ENCODE peak calls at places on chromosome 7, in eight cellular contexts. L is nephron progenitor cell, X is sigmoid colon, O is NCI-H1436, Q is choroid plexus epithelial cell, R is posterior vena cava, S is DMS 273 treated with DMSO at 0.1 percent for 48 hours, N is thoracic aorta. A is an unnamed sample.

GRCh38 chr7:8481752-8482446 is 48.5 kb downstream of the NXPH1 start:
- DNase-seq in L (no peak), X (no peak), O (no peak), Q (no peak), R (no peak), S (no peak), N (no peak), A (peak)

GRCh38 chr7:47712416-47712815 is 130.5 kb upstream of the TNS3 start:
- DNase-seq in L (no peak), X (no peak), O (no peak), Q (no peak), R (no peak), S (no peak), N (no peak), A (no peak)

GRCh38 chr7:42843209-42843800 is 68.6 kb downstream of the C7orf25 start:
- DNase-seq in L (peak), X (peak), O (no peak), Q (peak), R (no peak), S (no peak), N (no peak), A (peak)

GRCh38 chr7:131627589-131628212 is 71.3 kb upstream of the PODXL start:
- DNase-seq in L (no peak), X (no peak), O (no peak), Q (no peak), R (no peak), S (no peak), N (no peak), A (no peak)

GRCh38 chr7:114084381-114085312 is 165.8 kb upstream of the PPP1R3A start:
- DNase-seq in L (peak), X (peak), O (no peak), Q (no peak), R (peak), S (peak), N (no peak), A (peak)

GRCh38 chr7:117402109-117402508 is 25.2 kb downstream of the ASZ1 start:
- DNase-seq in L (no peak), X (no peak), O (no peak), Q (peak), R (no peak), S (no peak), N (no peak), A (no peak)

GRCh38 chr7:112202819-112203218 is 3.4 kb downstream of the DOCK4 start:
- DNase-seq in L (no peak), X (peak), O (no peak), Q (peak), R (no peak), S (no peak), N (no peak), A (no peak)

GRCh38 chr7:39946693-39947092 is 3.4 kb upstream of the CDK13 start:
- DNase-seq in L (no peak), X (no peak), O (no peak), Q (no peak), R (no peak), S (no peak), N (no peak), A (no peak)

GRCh38 chr7:34130558-34131285 is 225.4 kb downstream of the BMPER start:
- DNase-seq in L (no peak), X (no peak), O (no peak), Q (no peak), R (no peak), S (no peak), N (no peak), A (no peak)

GRCh38 chr7:78634073-78634472 is 819.4 kb downstream of the MAGI2 start:
- DNase-seq in L (no peak), X (no peak), O (no peak), Q (no peak), R (no peak), S (no peak), N (no peak), A (no peak)

GRCh38 chr7:22474645-22475044 is 25.3 kb downstream of the STEAP1B start:
- DNase-seq in L (no peak), X (no peak), O (no peak), Q (no peak), R (no peak), S (no peak), N (no peak), A (no peak)

GRCh38 chr7:139183878-139184338 is 47.1 kb upstream of the UBN2 start:
- DNase-seq in L (no peak), X (no peak), O (no peak), Q (no peak), R (no peak), S (no peak), N (no peak), A (no peak)

GRCh38 chr7:22110881-22111280 is 165.2 kb upstream of the CDCA7L start:
- DNase-seq in L (no peak), X (no peak), O (no peak), Q (peak), R (no peak), S (no peak), N (no peak), A (no peak)

GRCh38 chr7:105849122-105849855 is 27.1 kb downstream of the ATXN7L1 start:
- DNase-seq in L (no peak), X (no peak), O (no peak), Q (peak), R (no peak), S (no peak), N (no peak), A (no peak)

GRCh38 chr7:9488555-9488954 is 1055.1 kb downstream of the NXPH1 start:
- DNase-seq in L (no peak), X (no peak), O (no peak), Q (peak), R (no peak), S (no peak), N (no peak), A (no peak)

GRCh38 chr7:41093141-41093540 is 609.7 kb downstream of the INHBA start:
- DNase-seq in L (no peak), X (no peak), O (no peak), Q (no peak), R (no peak), S (no peak), N (no peak), A (no peak)

GRCh38 chr7:151459726-151460473 is 20.0 kb upstream of the CRYGN start:
- DNase-seq in L (peak), X (peak), O (no peak), Q (peak), R (peak), S (peak), N (peak), A (peak)

GRCh38 chr7:158449266-158449665 is 138.4 kb downstream of the PTPRN2 start:
- DNase-seq in L (no peak), X (no peak), O (no peak), Q (no peak), R (peak), S (no peak), N (no peak), A (no peak)

GRCh38 chr7:27110977-27111752 is 8.7 kb upstream of the HOXA2 start:
- DNase-seq in L (no peak), X (peak), O (no peak), Q (no peak), R (no peak), S (no peak), N (no peak), A (no peak)

GRCh38 chr7:135508853-135509588 is 881 bp downstream of the CNOT4 start:
- DNase-seq in L (peak), X (no peak), O (no peak), Q (peak), R (no peak), S (peak), N (no peak), A (peak)

GRCh38 chr7:13948019-13948781 is 41.3 kb downstream of the ETV1 start:
- DNase-seq in L (no peak), X (no peak), O (no peak), Q (no peak), R (no peak), S (no peak), N (no peak), A (no peak)

GRCh38 chr7:44291066-44291732 is 34.2 kb downstream of the CAMK2B start:
- DNase-seq in L (peak), X (peak), O (no peak), Q (peak), R (peak), S (no peak), N (peak), A (peak)

GRCh38 chr7:74365320-74366022 is 76.3 kb downstream of the CLIP2 start:
- DNase-seq in L (peak), X (peak), O (peak), Q (peak), R (peak), S (peak), N (peak), A (peak)

GRCh38 chr7:120920588-120920987 is 30.0 kb upstream of the ING3 start:
- DNase-seq in L (no peak), X (no peak), O (no peak), Q (no peak), R (no peak), S (peak), N (no peak), A (no peak)

GRCh38 chr7:69670701-69671100 is 72.4 kb downstream of the AUTS2 start:
- DNase-seq in L (no peak), X (no peak), O (no peak), Q (peak), R (no peak), S (no peak), N (no peak), A (no peak)

GRCh38 chr7:2045559-2046405 is 187.0 kb downstream of the MAD1L1 start:
- DNase-seq in L (no peak), X (peak), O (no peak), Q (no peak), R (peak), S (no peak), N (no peak), A (no peak)

GRCh38 chr7:18895456-18895855 is 222.0 kb downstream of the TWIST1 start:
- DNase-seq in L (no peak), X (no peak), O (no peak), Q (peak), R (no peak), S (no peak), N (no peak), A (no peak)

GRCh38 chr7:17371656-17372524 is 73.4 kb downstream of the AHR start:
- DNase-seq in L (no peak), X (no peak), O (no peak), Q (peak), R (no peak), S (no peak), N (no peak), A (no peak)

GRCh38 chr7:158856883-158857668 is 718 bp downstream of the DYNC2I1 start:
- DNase-seq in L (no peak), X (no peak), O (no peak), Q (no peak), R (no peak), S (no peak), N (no peak), A (no peak)